ENCODE peak calls at places on chromosome 17, in eight cellular contexts. One of them, this sample, is unnamed.
A peak's percentile ranks its signal among the peaks of the same experiment; 100 is the strongest.

GRCh38 chr17:50275279-50275678 is 1.0 kb downstream of the TMEM92 start:
- DNase-seq in endothelial cell: no peak
- DNase-seq in left ventricle myocardium inferior: no peak
- DNase-seq in uterus: no peak
- DNase-seq in neural progenitor cell: no peak
- DNase-seq in spleen: peak; percentile 23
- DNase-seq in body of pancreas: no peak
- DNase-seq in AG09309: no peak
- DNase-seq in this sample: no peak

GRCh38 chr17:77872714-77873517 is 85.6 kb upstream of the TNRC6C start:
- DNase-seq in endothelial cell: no peak
- DNase-seq in left ventricle myocardium inferior: no peak
- DNase-seq in uterus: no peak
- DNase-seq in neural progenitor cell: no peak
- DNase-seq in spleen: peak; percentile 69
- DNase-seq in body of pancreas: no peak
- DNase-seq in AG09309: no peak
- DNase-seq in this sample: no peak

GRCh38 chr17:59839646-59840328 is 53.0 kb downstream of the TUBD1 start:
- DNase-seq in endothelial cell: no peak
- DNase-seq in left ventricle myocardium inferior: no peak
- DNase-seq in uterus: no peak
- DNase-seq in neural progenitor cell: peak; percentile 13
- DNase-seq in spleen: no peak
- DNase-seq in body of pancreas: no peak
- DNase-seq in AG09309: no peak
- DNase-seq in this sample: no peak

GRCh38 chr17:77697480-77698400 is 260.8 kb upstream of the TNRC6C start:
- DNase-seq in endothelial cell: no peak
- DNase-seq in left ventricle myocardium inferior: no peak
- DNase-seq in uterus: no peak
- DNase-seq in neural progenitor cell: no peak
- DNase-seq in spleen: no peak
- DNase-seq in body of pancreas: no peak
- DNase-seq in AG09309: no peak
- DNase-seq in this sample: no peak

GRCh38 chr17:39150795-39151679 is at the start of gene PLXDC1:
- DNase-seq in endothelial cell: no peak
- DNase-seq in left ventricle myocardium inferior: no peak
- DNase-seq in uterus: no peak
- DNase-seq in neural progenitor cell: peak; percentile 69
- DNase-seq in spleen: peak; percentile 80
- DNase-seq in body of pancreas: no peak
- DNase-seq in AG09309: no peak
- DNase-seq in this sample: peak; percentile 61

GRCh38 chr17:8488931-8489330 is 53.2 kb downstream of the NDEL1 start:
- DNase-seq in endothelial cell: no peak
- DNase-seq in left ventricle myocardium inferior: peak; percentile 48
- DNase-seq in uterus: peak; percentile 64
- DNase-seq in neural progenitor cell: no peak
- DNase-seq in spleen: no peak
- DNase-seq in body of pancreas: no peak
- DNase-seq in AG09309: peak; percentile 88
- DNase-seq in this sample: no peak

GRCh38 chr17:58315281-58315711 is 13.3 kb downstream of the TSPOAP1 start:
- DNase-seq in endothelial cell: no peak
- DNase-seq in left ventricle myocardium inferior: no peak
- DNase-seq in uterus: peak; percentile 10
- DNase-seq in neural progenitor cell: no peak
- DNase-seq in spleen: peak; percentile 38
- DNase-seq in body of pancreas: peak; percentile 4
- DNase-seq in AG09309: no peak
- DNase-seq in this sample: no peak

GRCh38 chr17:7404737-7405412 is 978 bp upstream of the TMEM256 start:
- DNase-seq in endothelial cell: peak; percentile 49
- DNase-seq in left ventricle myocardium inferior: peak; percentile 64
- DNase-seq in uterus: peak; percentile 75
- DNase-seq in neural progenitor cell: peak; percentile 90
- DNase-seq in spleen: peak; percentile 92
- DNase-seq in body of pancreas: peak; percentile 42
- DNase-seq in AG09309: no peak
- DNase-seq in this sample: peak; percentile 41

GRCh38 chr17:67211742-67212141 is 33.3 kb downstream of the HELZ start:
- DNase-seq in endothelial cell: no peak
- DNase-seq in left ventricle myocardium inferior: no peak
- DNase-seq in uterus: no peak
- DNase-seq in neural progenitor cell: no peak
- DNase-seq in spleen: no peak
- DNase-seq in body of pancreas: no peak
- DNase-seq in AG09309: peak; percentile 32
- DNase-seq in this sample: no peak

GRCh38 chr17:58493506-58493905 is 5.3 kb upstream of the HSF5 start:
- DNase-seq in endothelial cell: no peak
- DNase-seq in left ventricle myocardium inferior: no peak
- DNase-seq in uterus: no peak
- DNase-seq in neural progenitor cell: no peak
- DNase-seq in spleen: no peak
- DNase-seq in body of pancreas: no peak
- DNase-seq in AG09309: no peak
- DNase-seq in this sample: no peak

GRCh38 chr17:80899402-80900268 is 92.0 kb upstream of the CHMP6 start:
- DNase-seq in endothelial cell: peak; percentile 65
- DNase-seq in left ventricle myocardium inferior: no peak
- DNase-seq in uterus: no peak
- DNase-seq in neural progenitor cell: peak; percentile 51
- DNase-seq in spleen: no peak
- DNase-seq in body of pancreas: peak; percentile 37
- DNase-seq in AG09309: no peak
- DNase-seq in this sample: peak; percentile 15
- TF ChIP-seq CTCF in endothelial cell: peak; percentile 82
- TF ChIP-seq CTCF in left ventricle myocardium inferior: peak; percentile 58
- TF ChIP-seq CTCF in uterus: no peak
- TF ChIP-seq CTCF in neural progenitor cell: peak; percentile 66
- TF ChIP-seq CTCF in spleen: peak; percentile 44
- TF ChIP-seq CTCF in body of pancreas: peak; percentile 16
- TF ChIP-seq CTCF in AG09309: peak; percentile 58
- TF ChIP-seq CTCF in this sample: peak; percentile 53

DNA sequence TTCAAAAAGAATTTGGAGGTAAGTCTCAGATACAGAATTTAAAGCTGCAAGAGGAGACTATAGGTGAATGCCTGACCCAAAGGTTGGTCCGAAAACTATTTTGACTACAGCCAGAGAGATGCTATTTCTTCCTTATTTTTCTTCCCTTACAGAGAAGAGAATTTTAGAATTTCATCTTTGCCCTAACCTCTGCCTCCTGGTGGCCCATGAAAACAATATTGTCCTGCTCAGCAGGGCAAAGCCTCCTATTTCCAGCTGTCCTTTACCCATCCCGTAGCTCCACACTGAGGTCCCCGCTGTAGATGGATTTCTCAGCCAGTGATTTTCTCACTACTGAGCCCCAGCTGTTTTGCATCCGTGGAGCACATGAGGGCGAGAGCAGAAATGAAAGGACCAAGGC is 24.6 kb downstream of the HOXB1 start:
- DNase-seq in endothelial cell: no peak
- DNase-seq in left ventricle myocardium inferior: no peak
- DNase-seq in uterus: no peak
- DNase-seq in neural progenitor cell: no peak
- DNase-seq in spleen: no peak
- DNase-seq in body of pancreas: no peak
- DNase-seq in AG09309: no peak
- DNase-seq in this sample: no peak
- TF ChIP-seq CTCF in endothelial cell: peak; percentile 14
- TF ChIP-seq CTCF in left ventricle myocardium inferior: no peak
- TF ChIP-seq CTCF in uterus: no peak
- TF ChIP-seq CTCF in neural progenitor cell: no peak
- TF ChIP-seq CTCF in spleen: no peak
- TF ChIP-seq CTCF in body of pancreas: no peak
- TF ChIP-seq CTCF in AG09309: no peak
- TF ChIP-seq CTCF in this sample: peak; percentile 27

DNA sequence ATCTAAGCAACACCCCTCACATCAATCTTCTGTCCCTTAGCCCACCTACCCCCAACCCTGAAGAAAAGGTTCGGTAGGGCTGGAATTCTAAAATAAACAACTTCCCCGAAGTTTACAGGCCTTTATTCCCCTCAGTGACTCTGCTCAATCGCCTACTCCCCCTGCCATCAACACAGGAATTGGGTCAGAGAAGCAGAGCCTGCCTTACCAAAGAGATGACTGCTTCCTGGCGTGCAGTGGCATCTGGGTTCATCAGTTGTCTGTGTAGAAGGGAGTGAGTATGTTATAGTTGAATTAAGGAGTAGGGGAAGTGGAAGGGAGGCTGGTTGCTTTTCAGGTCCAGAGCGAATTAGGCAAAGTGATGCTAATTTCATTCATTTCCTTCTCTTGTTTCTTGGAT is 12.7 kb downstream of the HEATR9 start:
- DNase-seq in endothelial cell: no peak
- DNase-seq in left ventricle myocardium inferior: no peak
- DNase-seq in uterus: no peak
- DNase-seq in neural progenitor cell: no peak
- DNase-seq in spleen: no peak
- DNase-seq in body of pancreas: no peak
- DNase-seq in AG09309: no peak
- DNase-seq in this sample: no peak
- TF ChIP-seq CTCF in endothelial cell: no peak
- TF ChIP-seq CTCF in left ventricle myocardium inferior: no peak
- TF ChIP-seq CTCF in uterus: no peak
- TF ChIP-seq CTCF in neural progenitor cell: no peak
- TF ChIP-seq CTCF in spleen: no peak
- TF ChIP-seq CTCF in body of pancreas: no peak
- TF ChIP-seq CTCF in AG09309: no peak
- TF ChIP-seq CTCF in this sample: no peak

DNA sequence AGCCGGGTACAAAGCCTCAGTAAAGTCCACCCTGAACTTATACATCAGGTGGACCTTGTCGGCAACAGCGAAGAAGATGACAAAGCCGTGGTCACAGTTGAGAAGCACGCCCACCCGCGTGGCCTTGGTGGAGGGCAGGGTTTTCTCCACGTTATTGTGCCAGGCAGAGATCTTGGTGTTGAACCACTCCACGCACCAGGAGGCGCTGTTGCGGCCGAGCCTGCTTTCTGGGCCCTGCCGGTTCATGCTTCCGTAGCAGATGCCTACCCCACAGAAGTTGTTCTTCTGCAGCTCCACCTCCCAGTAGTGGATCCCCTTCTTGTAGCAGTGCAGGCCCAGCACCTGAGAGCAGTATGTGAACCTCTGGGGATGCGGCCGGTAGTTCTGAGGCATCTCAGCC is 22.1 kb downstream of the TRIM25 start:
- DNase-seq in endothelial cell: peak; percentile 44
- DNase-seq in left ventricle myocardium inferior: peak; percentile 23
- DNase-seq in uterus: no peak
- DNase-seq in neural progenitor cell: peak; percentile 22
- DNase-seq in spleen: peak; percentile 83
- DNase-seq in body of pancreas: peak; percentile 25
- DNase-seq in AG09309: no peak
- DNase-seq in this sample: no peak
- TF ChIP-seq CTCF in endothelial cell: peak; percentile 57
- TF ChIP-seq CTCF in left ventricle myocardium inferior: peak; percentile 53
- TF ChIP-seq CTCF in uterus: peak; percentile 15
- TF ChIP-seq CTCF in neural progenitor cell: peak; percentile 50
- TF ChIP-seq CTCF in spleen: no peak
- TF ChIP-seq CTCF in body of pancreas: peak; percentile 20
- TF ChIP-seq CTCF in AG09309: peak; percentile 31
- TF ChIP-seq CTCF in this sample: no peak

GRCh38 chr17:28685366-28685765 is 23.4 kb downstream of the SUPT6H start:
- DNase-seq in endothelial cell: no peak
- DNase-seq in left ventricle myocardium inferior: no peak
- DNase-seq in uterus: no peak
- DNase-seq in neural progenitor cell: no peak
- DNase-seq in spleen: no peak
- DNase-seq in body of pancreas: no peak
- DNase-seq in AG09309: no peak
- DNase-seq in this sample: no peak

GRCh38 chr17:28682655-28683054 is 20.6 kb downstream of the SUPT6H start:
- DNase-seq in endothelial cell: no peak
- DNase-seq in left ventricle myocardium inferior: no peak
- DNase-seq in uterus: no peak
- DNase-seq in neural progenitor cell: no peak
- DNase-seq in spleen: no peak
- DNase-seq in body of pancreas: no peak
- DNase-seq in AG09309: no peak
- DNase-seq in this sample: no peak

GRCh38 chr17:28688481-28688880 is 23.2 kb downstream of the PROCA1 start:
- DNase-seq in endothelial cell: no peak
- DNase-seq in left ventricle myocardium inferior: no peak
- DNase-seq in uterus: no peak
- DNase-seq in neural progenitor cell: no peak
- DNase-seq in spleen: no peak
- DNase-seq in body of pancreas: no peak
- DNase-seq in AG09309: no peak
- DNase-seq in this sample: no peak

GRCh38 chr17:28686296-28686695 is 24.3 kb downstream of the SUPT6H start:
- DNase-seq in endothelial cell: no peak
- DNase-seq in left ventricle myocardium inferior: no peak
- DNase-seq in uterus: no peak
- DNase-seq in neural progenitor cell: no peak
- DNase-seq in spleen: no peak
- DNase-seq in body of pancreas: no peak
- DNase-seq in AG09309: no peak
- DNase-seq in this sample: no peak

DNA sequence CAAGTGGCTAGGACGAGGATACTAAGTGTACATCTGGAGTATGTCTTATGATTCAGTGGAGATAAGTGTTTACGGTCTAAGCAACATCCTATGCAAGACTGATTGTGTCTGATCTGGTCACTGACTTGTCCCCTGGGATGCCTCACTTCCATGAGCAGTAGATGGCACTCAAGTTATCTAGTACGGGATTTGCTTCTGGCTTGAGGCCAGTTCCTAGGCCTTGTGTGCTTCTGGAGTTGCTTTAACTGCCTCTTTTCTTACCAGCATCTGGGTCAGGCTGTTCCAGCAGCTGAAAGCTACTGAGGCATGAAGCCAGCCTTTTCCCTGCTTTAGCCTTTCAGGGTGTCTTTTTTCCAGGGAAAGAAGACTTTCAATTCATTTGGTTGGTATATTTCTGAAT is 23.0 kb downstream of the SUPT6H start:
- DNase-seq in endothelial cell: no peak
- DNase-seq in left ventricle myocardium inferior: no peak
- DNase-seq in uterus: peak; percentile 35
- DNase-seq in neural progenitor cell: no peak
- DNase-seq in spleen: no peak
- DNase-seq in body of pancreas: peak; percentile 58
- DNase-seq in AG09309: no peak
- DNase-seq in this sample: no peak
- TF ChIP-seq CTCF in endothelial cell: no peak
- TF ChIP-seq CTCF in left ventricle myocardium inferior: no peak
- TF ChIP-seq CTCF in uterus: no peak
- TF ChIP-seq CTCF in neural progenitor cell: peak; percentile 5
- TF ChIP-seq CTCF in spleen: no peak
- TF ChIP-seq CTCF in body of pancreas: no peak
- TF ChIP-seq CTCF in AG09309: no peak
- TF ChIP-seq CTCF in this sample: no peak

DNA sequence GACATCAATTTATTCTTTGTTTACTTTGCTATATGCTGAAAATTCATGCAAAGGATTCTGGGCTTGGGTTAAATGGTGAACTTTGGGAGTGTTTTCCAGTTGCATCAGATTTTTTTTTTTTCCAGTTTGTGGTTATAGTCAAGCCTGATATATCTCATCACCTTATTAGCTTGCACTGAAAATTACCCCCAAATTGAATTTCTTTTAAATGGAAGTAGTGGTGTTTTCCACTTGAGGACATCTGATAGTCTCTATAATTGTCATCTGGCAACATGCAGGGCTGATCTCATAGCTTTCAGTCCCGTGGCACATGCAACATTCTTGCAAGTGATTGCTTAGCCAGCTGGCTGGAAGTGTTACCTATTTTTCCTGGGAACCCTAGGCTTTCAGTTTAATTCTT is 4.7 kb upstream of the KRTAP3-1 start:
- DNase-seq in endothelial cell: no peak
- DNase-seq in left ventricle myocardium inferior: no peak
- DNase-seq in uterus: no peak
- DNase-seq in neural progenitor cell: no peak
- DNase-seq in spleen: no peak
- DNase-seq in body of pancreas: no peak
- DNase-seq in AG09309: peak; percentile 46
- DNase-seq in this sample: no peak
- TF ChIP-seq CTCF in endothelial cell: no peak
- TF ChIP-seq CTCF in left ventricle myocardium inferior: no peak
- TF ChIP-seq CTCF in uterus: no peak
- TF ChIP-seq CTCF in neural progenitor cell: no peak
- TF ChIP-seq CTCF in spleen: no peak
- TF ChIP-seq CTCF in body of pancreas: no peak
- TF ChIP-seq CTCF in AG09309: no peak
- TF ChIP-seq CTCF in this sample: no peak

This sample was measured in Calu3.